ENCODE peak calls at places on chromosomes 13 and 19, in nine cellular contexts. N is pancreas; A is CD8-positive, alpha-beta T cell; P is left ventricle myocardium inferior; B is thyroid gland; M is ovary; I is breast epithelium; W is HepG2; X is kidney. J is an unnamed sample. For H3K4me1, the result is how much of the 10 kb centered on the place peaks cover.

GRCh38 chr19:13996928-13997636 is 9.0 kb downstream of the RFX1 start:
- DNase-seq in N (no peak), A (no peak), P (peak), B (no peak), M (no peak), I (no peak), W (no peak), X (peak), J (no peak)

GRCh38 chr19:3785938-3786824 is at the start of gene MATK:
- DNase-seq in N (peak), A (no peak), P (no peak), B (no peak), M (no peak), I (no peak), W (no peak), X (peak), J (no peak)

GRCh38 chr13:60583911-60584753 is 187.1 kb downstream of the TDRD3 start:
- DNase-seq in N (no peak), A (no peak), P (no peak), B (no peak), M (no peak), I (no peak), W (no peak), X (no peak), J (no peak)

GRCh38 chr19:1767464-1767933 is 14.2 kb downstream of the ONECUT3 start:
- DNase-seq in N (peak), A (peak), P (peak), B (peak), M (peak), I (no peak), W (no peak), X (no peak), J (no peak)

GRCh38 chr19:46390866-46391265 is 22.5 kb downstream of the CCDC8 start:
- DNase-seq in N (peak), A (no peak), P (no peak), B (no peak), M (peak), I (no peak), W (no peak), X (peak), J (no peak)

GRCh38 chr19:44212865-44213346 is 574 bp downstream of the ZNF227 start:
- DNase-seq in N (no peak), A (no peak), P (no peak), B (no peak), M (no peak), I (no peak), W (peak), X (no peak), J (no peak)

GRCh38 chr13:79724348-79725103 is 243.6 kb downstream of the NDFIP2 start:
- DNase-seq in N (no peak), A (no peak), P (no peak), B (no peak), M (no peak), I (no peak), W (peak), X (no peak), J (no peak)

GRCh38 chr19:48918801-48919247 is 14.7 kb upstream of the DHDH start:
- DNase-seq in N (no peak), A (peak), P (no peak), B (no peak), M (peak), I (no peak), W (no peak), X (no peak), J (no peak)

GRCh38 chr13:53112522-53112921 is 83.9 kb downstream of the OLFM4 start:
- DNase-seq in N (no peak), A (no peak), P (no peak), B (no peak), M (no peak), I (no peak), W (no peak), X (no peak), J (no peak)

GRCh38 chr19:16216744-16217670 is 19.3 kb downstream of the AP1M1 start:
- DNase-seq in N (no peak), A (peak), P (no peak), B (peak), M (no peak), I (no peak), W (no peak), X (peak), J (no peak)
- H3K4me1 ChIP-seq in N (under half), A (half or more), P (under half), B (under half), M (under half), I (under half), W (under half), X (under half), J (under half)

GRCh38 chr13:23667750-23668149 is 97.5 kb downstream of the TNFRSF19 start:
- DNase-seq in N (no peak), A (no peak), P (no peak), B (no peak), M (no peak), I (no peak), W (no peak), X (no peak), J (no peak)
- TF ChIP-seq CTCF in N (no peak), A (no peak), P (no peak), B (no peak), M (no peak), I (no peak), W (peak), X (peak), J (no peak)

DNA sequence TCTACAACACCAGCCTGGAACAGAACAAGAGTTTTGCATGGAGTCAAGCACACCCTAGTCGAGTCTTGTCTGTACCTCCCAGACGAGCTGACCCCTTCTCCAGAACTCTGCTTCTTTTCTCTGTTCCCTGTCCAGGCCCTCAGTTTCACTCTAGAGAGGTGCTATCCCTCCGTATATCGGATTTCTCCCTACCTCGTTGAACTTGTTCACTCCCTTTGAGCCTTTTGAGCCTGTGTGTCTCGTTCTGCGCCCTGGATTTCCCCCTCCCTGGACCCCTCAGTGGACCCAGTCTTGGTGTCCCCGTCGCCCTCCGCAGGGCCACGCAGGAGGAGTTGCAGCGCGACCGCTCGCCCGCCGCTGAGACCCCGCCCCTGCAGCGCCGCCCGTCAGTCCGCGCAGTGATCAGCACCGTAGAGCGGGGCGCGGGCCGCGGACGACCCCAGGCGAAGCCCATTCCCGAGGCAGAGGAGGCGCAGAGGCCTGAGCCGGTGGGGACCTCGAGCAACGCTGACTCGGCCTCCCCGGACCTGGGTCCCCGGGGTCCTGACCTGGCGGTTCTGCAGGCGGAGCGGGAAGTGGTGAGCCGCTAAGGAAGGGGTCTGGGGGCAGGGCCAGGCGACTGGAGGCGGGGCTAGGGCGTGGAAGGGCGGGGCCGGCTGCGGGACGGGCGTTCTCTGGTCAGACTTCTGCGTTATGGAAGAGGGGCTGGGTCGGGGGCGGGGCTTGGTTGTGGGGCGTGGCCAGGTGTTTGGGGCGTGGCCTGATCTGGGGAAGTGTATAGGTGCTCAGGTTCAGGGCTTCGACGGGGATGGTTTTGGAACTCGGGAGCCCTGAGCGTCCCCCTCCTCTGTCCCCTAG is 5.5 kb downstream of the EPS8L1 start:
- DNase-seq in N (peak), A (peak), P (peak), B (peak), M (peak), I (peak), W (peak), X (peak), J (no peak)
- H3K27ac ChIP-seq in N (no peak), A (peak), P (no peak), B (no peak), M (no peak), I (peak), W (no peak), X (no peak), J (no peak)

GRCh38 chr13:97256343-97256783 is 34.2 kb downstream of the MBNL2 start:
- DNase-seq in N (no peak), A (no peak), P (no peak), B (no peak), M (no peak), I (no peak), W (peak), X (no peak), J (no peak)

GRCh38 chr13:97258801-97259200 is 36.7 kb downstream of the MBNL2 start:
- DNase-seq in N (no peak), A (no peak), P (no peak), B (no peak), M (no peak), I (no peak), W (no peak), X (no peak), J (no peak)

GRCh38 chr13:97257800-97258799 is 36.0 kb downstream of the MBNL2 start:
- DNase-seq in N (peak), A (no peak), P (peak), B (no peak), M (peak), I (no peak), W (peak), X (peak), J (no peak)

GRCh38 chr13:97255515-97255999 is 33.4 kb downstream of the MBNL2 start:
- DNase-seq in N (no peak), A (no peak), P (no peak), B (no peak), M (no peak), I (no peak), W (no peak), X (no peak), J (no peak)

DNA sequence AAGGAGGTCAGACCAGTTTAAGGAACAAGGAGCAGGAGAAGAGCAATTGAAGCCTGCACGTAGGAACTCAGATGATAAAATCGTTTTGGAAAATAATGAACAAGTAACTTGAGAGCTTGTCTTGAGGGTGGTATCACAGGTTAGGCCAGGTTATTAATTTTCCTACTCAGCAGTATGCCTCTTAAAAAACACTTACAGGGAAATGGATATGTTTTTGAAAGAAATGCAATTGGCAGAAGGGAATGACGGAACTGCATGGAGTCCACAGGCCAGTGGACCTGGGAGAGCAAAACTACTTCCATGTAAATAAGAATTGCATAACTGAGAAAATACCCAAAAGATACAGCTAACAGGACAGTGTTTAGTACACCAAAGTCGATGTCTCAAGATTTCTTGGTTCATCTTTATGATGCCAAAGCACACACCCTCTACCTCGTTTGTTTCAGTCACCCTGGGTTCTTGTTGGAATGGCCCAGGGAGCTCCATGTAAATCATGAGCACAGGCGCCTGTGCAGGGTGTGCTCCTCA is 35.2 kb downstream of the MBNL2 start:
- DNase-seq in N (no peak), A (no peak), P (no peak), B (no peak), M (no peak), I (no peak), W (no peak), X (no peak), J (no peak)
- H3K4me1 ChIP-seq in N (half or more), A (under half), P (half or more), B (half or more), M (under half), I (under half), W (half or more), X (under half), J (half or more)

GRCh38 chr13:96819375-96819774 is 174.9 kb downstream of the OXGR1 start:
- DNase-seq in N (no peak), A (no peak), P (no peak), B (no peak), M (no peak), I (no peak), W (no peak), X (no peak), J (no peak)

GRCh38 chr13:96821381-96821780 is 172.9 kb downstream of the OXGR1 start:
- DNase-seq in N (no peak), A (no peak), P (no peak), B (no peak), M (no peak), I (no peak), W (no peak), X (no peak), J (no peak)

GRCh38 chr13:96816261-96816660 is 178.0 kb downstream of the OXGR1 start:
- DNase-seq in N (no peak), A (no peak), P (no peak), B (no peak), M (no peak), I (no peak), W (no peak), X (no peak), J (no peak)

GRCh38 chr13:96816874-96817273 is 177.4 kb downstream of the OXGR1 start:
- DNase-seq in N (no peak), A (no peak), P (no peak), B (no peak), M (no peak), I (no peak), W (no peak), X (no peak), J (no peak)

DNA sequence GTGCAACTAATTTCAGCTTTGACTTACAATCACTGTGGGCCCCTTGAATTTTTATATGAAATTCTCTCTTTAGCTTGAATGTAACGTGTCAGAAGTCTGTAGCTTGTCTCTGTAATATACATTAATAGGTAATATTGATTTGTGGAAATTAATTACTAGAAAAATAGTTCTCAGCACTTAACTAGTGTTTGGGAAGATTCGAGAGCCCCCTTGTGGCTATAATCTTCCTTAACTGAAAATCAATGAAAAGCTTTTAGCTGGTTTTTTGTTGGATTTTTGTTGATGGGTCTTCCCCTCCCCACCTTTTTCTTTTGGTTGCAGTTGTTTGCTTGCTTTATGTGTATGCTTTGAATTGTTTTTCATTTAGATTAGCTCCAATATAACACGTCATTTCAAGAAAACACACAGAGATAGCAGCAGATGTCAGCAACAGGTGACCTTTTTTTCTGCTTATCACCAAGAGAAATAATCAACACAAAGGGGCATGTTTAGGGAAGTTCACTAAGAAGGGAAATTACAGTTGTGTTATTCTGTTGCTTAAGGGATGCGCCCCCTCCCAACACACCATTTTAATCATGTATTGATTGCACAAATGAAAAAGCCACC is 176.8 kb downstream of the OXGR1 start:
- DNase-seq in N (no peak), A (no peak), P (no peak), B (no peak), M (no peak), I (no peak), W (peak), X (no peak), J (no peak)
- TF ChIP-seq CTCF in N (peak), A (no peak), P (peak), B (peak), M (no peak), I (no peak), W (no peak), X (peak), J (peak)

GRCh38 chr19:23415561-23416191 is 20.4 kb upstream of the ZNF91 start:
- DNase-seq in N (peak), A (no peak), P (peak), B (peak), M (no peak), I (no peak), W (no peak), X (no peak), J (no peak)
- H3K27ac ChIP-seq in N (no peak), A (no peak), P (no peak), B (no peak), M (no peak), I (no peak), W (no peak), X (no peak), J (no peak)

GRCh38 chr19:33530842-33531241 is 9.3 kb upstream of the PEPD start:
- DNase-seq in N (no peak), A (no peak), P (no peak), B (no peak), M (no peak), I (no peak), W (no peak), X (no peak), J (no peak)
- H3K4me1 ChIP-seq in N (under half), A (under half), P (under half), B (under half), M (under half), I (under half), W (under half), X (under half), J (under half)

DNA sequence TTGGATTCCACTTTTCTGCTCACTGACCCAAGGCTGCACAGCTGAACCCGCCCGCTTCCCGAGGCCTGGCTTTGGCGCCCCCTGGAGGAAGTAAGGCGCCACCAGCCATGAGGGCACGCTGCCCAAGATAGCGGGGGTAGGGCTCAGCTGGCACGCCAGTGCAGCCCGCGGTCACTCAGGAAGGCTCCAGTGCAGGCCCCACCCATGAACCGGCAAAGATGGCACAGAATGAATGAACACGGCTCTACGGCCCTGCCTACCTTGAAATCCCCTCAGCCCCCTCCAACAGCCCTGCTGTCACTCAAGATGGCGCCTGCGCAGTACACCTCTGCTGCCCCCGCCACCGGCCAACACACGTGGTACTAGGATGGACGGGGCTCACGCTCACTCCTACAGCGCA is 3.0 kb downstream of the PEG3 start:
- DNase-seq in N (peak), A (no peak), P (peak), B (peak), M (peak), I (peak), W (peak), X (peak), J (no peak)
- TF ChIP-seq CTCF in N (peak), A (no peak), P (peak), B (peak), M (no peak), I (no peak), W (peak), X (peak), J (peak)

GRCh38 chr13:59086147-59086546 is 1077.6 kb downstream of the DIAPH3 start:
- DNase-seq in N (no peak), A (no peak), P (no peak), B (no peak), M (no peak), I (no peak), W (no peak), X (no peak), J (no peak)
- H3K27ac ChIP-seq in N (no peak), A (no peak), P (no peak), B (no peak), M (no peak), I (no peak), W (no peak), X (no peak), J (no peak)

DNA sequence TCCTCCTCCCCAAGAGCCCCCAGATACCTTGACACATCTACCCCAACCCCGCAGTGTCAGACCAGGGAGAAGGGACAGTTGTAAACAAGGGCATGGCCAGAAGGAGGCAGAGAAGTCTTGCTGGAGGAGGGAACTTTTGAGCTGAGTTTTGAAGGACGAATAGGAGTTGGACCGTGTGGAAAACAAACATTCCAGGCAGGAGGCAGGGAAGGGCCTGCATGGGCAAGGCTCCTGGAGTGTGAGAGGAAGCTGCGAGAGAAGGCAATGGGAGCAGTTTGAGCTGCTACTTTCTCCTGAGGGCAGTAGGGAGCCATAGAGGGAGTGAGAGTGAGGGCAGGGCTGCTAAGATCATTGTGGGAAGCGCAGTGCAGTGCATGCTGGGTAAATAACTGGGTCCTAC is 23.3 kb downstream of the IL12RB1 start:
- DNase-seq in N (no peak), A (peak), P (no peak), B (no peak), M (no peak), I (no peak), W (peak), X (no peak), J (no peak)
- H3K4me1 ChIP-seq in N (under half), A (under half), P (under half), B (under half), M (under half), I (under half), W (under half), X (under half), J (under half)